ENCODE peak calls at places on chromosomes 1 and 21, in ten cellular contexts. T is colonic mucosa; C is neural crest cell; X is left colon; M is NCI-H1436; B is Jurkat, Clone E6-1; A is dorsolateral prefrontal cortex; O is ureter; N is activated CD8-positive, alpha-beta T cell treated with anti-CD3 and anti-CD28 coated beads for 36 hours; V is testis. F is an unnamed sample.

GRCh38 chr1:225617479-225617878 is 35.4 kb downstream of the ENAH start:
- DNase-seq in T (no peak), C (no peak), X (no peak), M (no peak), B (no peak), A (no peak), O (no peak), N (no peak), V (no peak), F (no peak)

GRCh38 chr1:189275786-189276185 is 1201.9 kb downstream of the BRINP3 start:
- DNase-seq in T (no peak), C (no peak), X (no peak), M (no peak), B (no peak), A (no peak), O (no peak), N (no peak), V (no peak), F (no peak)

GRCh38 chr1:24209097-24209496 is 22.0 kb upstream of the IFNLR1 start:
- DNase-seq in T (no peak), C (no peak), X (no peak), M (no peak), B (no peak), A (no peak), O (no peak), N (no peak), V (no peak), F (no peak)

GRCh38 chr1:24414884-24415333 is 693 bp upstream of the NIPAL3 start:
- DNase-seq in T (peak), C (no peak), X (peak), M (no peak), B (no peak), A (no peak), O (no peak), N (peak), V (no peak), F (no peak)

GRCh38 chr1:232622378-232622777 is 7.6 kb downstream of the SIPA1L2 start:
- DNase-seq in T (peak), C (no peak), X (peak), M (peak), B (no peak), A (no peak), O (no peak), N (no peak), V (no peak), F (peak)

GRCh38 chr1:30668026-30668425 is 55.4 kb downstream of the MATN1 start:
- DNase-seq in T (peak), C (no peak), X (peak), M (no peak), B (peak), A (peak), O (peak), N (peak), V (no peak), F (no peak)

GRCh38 chr1:171965802-171966201 is 124.5 kb downstream of the DNM3 start:
- DNase-seq in T (no peak), C (no peak), X (no peak), M (no peak), B (no peak), A (no peak), O (no peak), N (no peak), V (no peak), F (no peak)

GRCh38 chr1:27713139-27713725 is 12.5 kb upstream of the FAM76A start:
- DNase-seq in T (no peak), C (no peak), X (no peak), M (peak), B (peak), A (no peak), O (no peak), N (no peak), V (no peak), F (no peak)

GRCh38 chr1:168822911-168823310 is 93.9 kb upstream of the DPT start:
- DNase-seq in T (no peak), C (no peak), X (no peak), M (no peak), B (no peak), A (no peak), O (no peak), N (no peak), V (no peak), F (no peak)

GRCh38 chr1:119159963-119160362 is 19.5 kb upstream of the WARS2 start:
- DNase-seq in T (no peak), C (no peak), X (no peak), M (no peak), B (no peak), A (no peak), O (no peak), N (no peak), V (no peak), F (no peak)

GRCh38 chr1:61085191-61086086 is 3.1 kb downstream of the NFIA start:
- DNase-seq in T (no peak), C (no peak), X (no peak), M (no peak), B (no peak), A (no peak), O (no peak), N (no peak), V (no peak), F (no peak)

GRCh38 chr1:242784807-242785206 is 260.3 kb upstream of the PLD5 start:
- DNase-seq in T (no peak), C (no peak), X (no peak), M (no peak), B (no peak), A (no peak), O (no peak), N (no peak), V (no peak), F (no peak)

GRCh38 chr21:46096997-46097825 is 701 bp upstream of the COL6A2 start:
- DNase-seq in T (peak), C (no peak), X (no peak), M (no peak), B (no peak), A (peak), O (peak), N (no peak), V (peak), F (no peak)

GRCh38 chr1:177306019-177306415 is 135.3 kb downstream of the BRINP2 start:
- DNase-seq in T (no peak), C (no peak), X (no peak), M (no peak), B (no peak), A (no peak), O (no peak), N (no peak), V (no peak), F (no peak)

GRCh38 chr1:162908780-162909179 is 47.8 kb upstream of the CCDC190 start:
- DNase-seq in T (no peak), C (no peak), X (no peak), M (no peak), B (no peak), A (no peak), O (no peak), N (no peak), V (no peak), F (no peak)

GRCh38 chr1:103529746-103530145 is 4.2 kb downstream of the RNPC3 start:
- DNase-seq in T (no peak), C (no peak), X (no peak), M (no peak), B (no peak), A (no peak), O (no peak), N (peak), V (no peak), F (no peak)

GRCh38 chr1:53180226-53180625 is 16.4 kb upstream of the CPT2 start:
- DNase-seq in T (no peak), C (no peak), X (no peak), M (no peak), B (no peak), A (no peak), O (no peak), N (no peak), V (no peak), F (no peak)

GRCh38 chr1:204206121-204206520 is 7.7 kb downstream of the GOLT1A start:
- DNase-seq in T (no peak), C (no peak), X (no peak), M (no peak), B (no peak), A (no peak), O (no peak), N (no peak), V (no peak), F (no peak)

GRCh38 chr1:116373451-116374339 is 651 bp downstream of the ATP1A1 start:
- DNase-seq in T (peak), C (peak), X (peak), M (peak), B (no peak), A (peak), O (peak), N (peak), V (peak), F (peak)

GRCh38 chr21:45452696-45453307 is 47.8 kb downstream of the COL18A1 start:
- DNase-seq in T (no peak), C (no peak), X (no peak), M (no peak), B (no peak), A (no peak), O (no peak), N (no peak), V (no peak), F (no peak)

GRCh38 chr1:175555266-175555665 is 188.1 kb downstream of the TNR start:
- DNase-seq in T (no peak), C (no peak), X (no peak), M (no peak), B (no peak), A (peak), O (no peak), N (peak), V (no peak), F (no peak)

GRCh38 chr1:206128192-206128591 is 11.0 kb upstream of the AVPR1B start:
- DNase-seq in T (no peak), C (no peak), X (no peak), M (no peak), B (no peak), A (no peak), O (no peak), N (no peak), V (no peak), F (no peak)

GRCh38 chr1:54806931-54807611 is 5.9 kb upstream of the TTC22 start:
- DNase-seq in T (no peak), C (no peak), X (no peak), M (no peak), B (no peak), A (no peak), O (peak), N (peak), V (no peak), F (no peak)

GRCh38 chr1:248618878-248619277 is 16.0 kb downstream of the OR2T11 start:
- DNase-seq in T (peak), C (no peak), X (no peak), M (peak), B (peak), A (peak), O (peak), N (peak), V (peak), F (peak)

GRCh38 chr21:46362946-46363345 is 39.0 kb downstream of the PCNT start:
- DNase-seq in T (no peak), C (no peak), X (no peak), M (no peak), B (no peak), A (no peak), O (no peak), N (no peak), V (peak), F (no peak)

GRCh38 chr1:246048693-246049092 is 458.4 kb downstream of the SMYD3 start:
- DNase-seq in T (no peak), C (no peak), X (no peak), M (no peak), B (no peak), A (no peak), O (no peak), N (no peak), V (no peak), F (no peak)

GRCh38 chr21:38139380-38140168 is 117.2 kb upstream of the KCNJ15 start:
- DNase-seq in T (no peak), C (no peak), X (no peak), M (no peak), B (no peak), A (no peak), O (no peak), N (no peak), V (no peak), F (no peak)

GRCh38 chr1:220827445-220828210 is 40.9 kb downstream of the MTARC1 start:
- DNase-seq in T (no peak), C (no peak), X (no peak), M (no peak), B (no peak), A (no peak), O (no peak), N (no peak), V (no peak), F (no peak)

GRCh38 chr1:147640553-147641165 is 29.7 kb downstream of the ACP6 start:
- DNase-seq in T (peak), C (peak), X (peak), M (peak), B (peak), A (peak), O (peak), N (peak), V (peak), F (peak)

GRCh38 chr1:39258146-39258924 is 53.8 kb downstream of the MACF1 start:
- DNase-seq in T (peak), C (peak), X (no peak), M (peak), B (peak), A (peak), O (peak), N (peak), V (peak), F (peak)

GRCh38 chr1:204274441-204274840 is 60.7 kb upstream of the GOLT1A start:
- DNase-seq in T (no peak), C (no peak), X (no peak), M (no peak), B (no peak), A (no peak), O (no peak), N (no peak), V (no peak), F (no peak)

GRCh38 chr21:45255381-45256020 is 32.2 kb downstream of the POFUT2 start:
- DNase-seq in T (peak), C (no peak), X (peak), M (peak), B (peak), A (no peak), O (peak), N (peak), V (no peak), F (peak)

GRCh38 chr1:154179951-154180687 is 11.8 kb downstream of the TPM3 start:
- DNase-seq in T (peak), C (no peak), X (no peak), M (no peak), B (no peak), A (no peak), O (no peak), N (no peak), V (no peak), F (no peak)

GRCh38 chr1:66778266-66778665 is 22.8 kb downstream of the INSL5 start:
- DNase-seq in T (no peak), C (no peak), X (no peak), M (no peak), B (no peak), A (no peak), O (no peak), N (no peak), V (no peak), F (no peak)

GRCh38 chr1:232587141-232588008 is 42.6 kb downstream of the SIPA1L2 start:
- DNase-seq in T (no peak), C (no peak), X (no peak), M (no peak), B (no peak), A (no peak), O (no peak), N (no peak), V (no peak), F (no peak)

GRCh38 chr21:35025206-35026152 is 23.6 kb downstream of the RUNX1 start:
- DNase-seq in T (no peak), C (no peak), X (no peak), M (no peak), B (no peak), A (no peak), O (no peak), N (no peak), V (no peak), F (no peak)

F was measured in NCI-H2171.